ENCODE peak calls at places on chromosome 5, in five cellular contexts. P, X, M, K and L are unnamed samples.

GRCh38 chr5:79229357-79230174 is 6.4 kb upstream of the JMY start:
- DNase-seq in P (peak), X (no peak), M (no peak), K (no peak), L (no peak)

GRCh38 chr5:134965271-134965825 is 2.4 kb upstream of the CATSPER3 start:
- DNase-seq in P (no peak), X (peak), M (no peak), K (no peak), L (no peak)

GRCh38 chr5:141992349-141992963 is 20.4 kb downstream of the GNPDA1 start:
- DNase-seq in P (peak), X (peak), M (peak), K (no peak), L (peak)

GRCh38 chr5:146340260-146341081 is 1.8 kb downstream of the POU4F3 start:
- DNase-seq in P (peak), X (peak), M (peak), K (no peak), L (peak)

GRCh38 chr5:93787598-93787997 is 46.2 kb upstream of the POU5F2 start:
- DNase-seq in P (no peak), X (no peak), M (no peak), K (no peak), L (no peak)

GRCh38 chr5:77852068-77852513 is 76.0 kb upstream of the TBCA start:
- DNase-seq in P (no peak), X (peak), M (no peak), K (no peak), L (no peak)

GRCh38 chr5:36070687-36071571 is 4.2 kb upstream of the UGT3A2 start:
- DNase-seq in P (no peak), X (peak), M (no peak), K (no peak), L (no peak)

GRCh38 chr5:44389410-44389879 is at the start of gene FGF10:
- DNase-seq in P (no peak), X (no peak), M (no peak), K (no peak), L (no peak)

GRCh38 chr5:107653685-107654084 is 17.1 kb downstream of the EFNA5 start:
- DNase-seq in P (no peak), X (no peak), M (no peak), K (no peak), L (no peak)

GRCh38 chr5:138900281-138900965 is 25.3 kb upstream of the LRRTM2 start:
- DNase-seq in P (peak), X (peak), M (no peak), K (no peak), L (no peak)

GRCh38 chr5:99922386-99922785 is 612.8 kb upstream of the FAM174A start:
- DNase-seq in P (no peak), X (no peak), M (no peak), K (no peak), L (no peak)

GRCh38 chr5:179875741-179876667 is 17.4 kb upstream of the MRNIP start:
- DNase-seq in P (no peak), X (no peak), M (no peak), K (no peak), L (no peak)

GRCh38 chr5:154683101-154683757 is 71.9 kb upstream of the LARP1 start:
- DNase-seq in P (no peak), X (no peak), M (peak), K (no peak), L (no peak)

GRCh38 chr5:157160001-157160400 is 6.1 kb downstream of the GARIN3 start:
- DNase-seq in P (no peak), X (no peak), M (no peak), K (peak), L (no peak)

GRCh38 chr5:55036477-55036876 is 12.4 kb downstream of the GZMK start:
- DNase-seq in P (no peak), X (peak), M (no peak), K (no peak), L (no peak)

GRCh38 chr5:107381189-107381856 is 289.4 kb downstream of the EFNA5 start:
- DNase-seq in P (peak), X (peak), M (no peak), K (peak), L (no peak)

GRCh38 chr5:1040571-1040970 is 32.0 kb downstream of the NKD2 start:
- DNase-seq in P (no peak), X (no peak), M (no peak), K (no peak), L (no peak)

GRCh38 chr5:151002681-151003502 is 17.5 kb upstream of the GPX3 start:
- DNase-seq in P (no peak), X (no peak), M (no peak), K (no peak), L (no peak)

GRCh38 chr5:135880278-135880677 is 15.4 kb downstream of the IL9 start:
- DNase-seq in P (no peak), X (peak), M (peak), K (no peak), L (no peak)

GRCh38 chr5:35644543-35644942 is 26.9 kb downstream of the SPEF2 start:
- DNase-seq in P (no peak), X (peak), M (peak), K (no peak), L (no peak)

GRCh38 chr5:88150747-88151146 is 117.9 kb downstream of the TMEM161B start:
- DNase-seq in P (no peak), X (no peak), M (no peak), K (no peak), L (no peak)

GRCh38 chr5:89421035-89421434 is 538.1 kb upstream of the MEF2C start:
- DNase-seq in P (no peak), X (peak), M (no peak), K (no peak), L (no peak)

GRCh38 chr5:39755986-39756385 is 331.2 kb upstream of the DAB2 start:
- DNase-seq in P (peak), X (peak), M (no peak), K (no peak), L (no peak)

GRCh38 chr5:78654386-78654785 is 5.8 kb upstream of the LHFPL2 start:
- DNase-seq in P (no peak), X (no peak), M (no peak), K (no peak), L (no peak)

GRCh38 chr5:321233-321725 is at the start of gene AHRR:
- DNase-seq in P (peak), X (peak), M (no peak), K (peak), L (no peak)

GRCh38 chr5:128782446-128782845 is 182.8 kb upstream of the SLC27A6 start:
- DNase-seq in P (peak), X (peak), M (no peak), K (no peak), L (no peak)

GRCh38 chr5:142186821-142187594 is 78.4 kb downstream of the NDFIP1 start:
- DNase-seq in P (no peak), X (peak), M (no peak), K (no peak), L (no peak)

GRCh38 chr5:167763772-167764171 is 527.7 kb upstream of the WWC1 start:
- DNase-seq in P (no peak), X (no peak), M (no peak), K (no peak), L (no peak)

GRCh38 chr5:168782172-168782571 is 203.0 kb upstream of the PANK3 start:
- DNase-seq in P (no peak), X (no peak), M (no peak), K (no peak), L (no peak)

GRCh38 chr5:176658817-176659216 is 11.5 kb downstream of the TSPAN17 start:
- DNase-seq in P (peak), X (peak), M (no peak), K (no peak), L (no peak)

GRCh38 chr5:98414938-98415337 is 358.5 kb upstream of the RGMB start:
- DNase-seq in P (peak), X (peak), M (no peak), K (no peak), L (no peak)

GRCh38 chr5:174183701-174184100 is 138.2 kb downstream of the NSG2 start:
- DNase-seq in P (no peak), X (no peak), M (no peak), K (no peak), L (no peak)

GRCh38 chr5:2415678-2416077 is 335.8 kb downstream of the IRX2 start:
- DNase-seq in P (no peak), X (no peak), M (no peak), K (no peak), L (no peak)

GRCh38 chr5:176629853-176630680 is at the start of the genes EIF4E1B and SNCB:
- DNase-seq in P (peak), X (peak), M (peak), K (no peak), L (no peak)

GRCh38 chr5:9439651-9440292 is 106.1 kb downstream of the SEMA5A start:
- DNase-seq in P (no peak), X (peak), M (no peak), K (no peak), L (no peak)

GRCh38 chr5:141637693-141638419 is 1.1 kb downstream of the RELL2 start:
- DNase-seq in P (peak), X (peak), M (peak), K (no peak), L (no peak)

GRCh38 chr5:154311362-154311761 is 120.8 kb downstream of the GALNT10 start:
- DNase-seq in P (no peak), X (peak), M (no peak), K (no peak), L (no peak)

GRCh38 chr5:73596705-73597328 is 29.2 kb upstream of the ARHGEF28 start:
- DNase-seq in P (peak), X (peak), M (peak), K (no peak), L (no peak)

GRCh38 chr5:115079934-115080623 is 89.6 kb downstream of the TRIM36 start:
- DNase-seq in P (peak), X (no peak), M (no peak), K (no peak), L (no peak)

GRCh38 chr5:38316544-38317224 is 58.3 kb downstream of the EGFLAM start:
- DNase-seq in P (no peak), X (peak), M (no peak), K (peak), L (no peak)

GRCh38 chr5:110040178-110040577 is 350.5 kb downstream of the MAN2A1 start:
- DNase-seq in P (no peak), X (peak), M (no peak), K (no peak), L (no peak)
- TF ChIP-seq CTCF in P (peak), X (peak), M (peak), K (no peak), L (no peak)

GRCh38 chr5:103375356-103375755 is 116.8 kb downstream of the MACIR start:
- DNase-seq in P (peak), X (peak), M (no peak), K (no peak), L (no peak)
- TF ChIP-seq CTCF in P (peak), X (peak), M (peak), K (no peak), L (no peak)

GRCh38 chr5:158756873-158757272 is 342.8 kb downstream of the EBF1 start:
- DNase-seq in P (no peak), X (no peak), M (peak), K (no peak), L (no peak)
- TF ChIP-seq CTCF in P (peak), X (peak), M (peak), K (peak), L (no peak)

GRCh38 chr5:80937591-80937990 is 22.6 kb upstream of the RASGRF2 start:
- DNase-seq in P (peak), X (no peak), M (no peak), K (no peak), L (no peak)

GRCh38 chr5:80931423-80931822 is 28.7 kb upstream of the RASGRF2 start:
- DNase-seq in P (no peak), X (no peak), M (no peak), K (no peak), L (no peak)

GRCh38 chr5:80934751-80935150 is 25.4 kb upstream of the RASGRF2 start:
- DNase-seq in P (no peak), X (no peak), M (no peak), K (no peak), L (no peak)

GRCh38 chr5:80933061-80933460 is 27.1 kb upstream of the RASGRF2 start:
- DNase-seq in P (peak), X (no peak), M (no peak), K (no peak), L (no peak)

GRCh38 chr5:80935811-80936385 is 24.3 kb upstream of the RASGRF2 start:
- DNase-seq in P (no peak), X (no peak), M (no peak), K (no peak), L (no peak)
- TF ChIP-seq CTCF in P (peak), X (peak), M (peak), K (no peak), L (no peak)

GRCh38 chr5:32174011-32174866 is at the start of gene GOLPH3:
- DNase-seq in P (peak), X (peak), M (peak), K (peak), L (peak)
- TF ChIP-seq CTCF in P (peak), X (peak), M (no peak), K (no peak), L (no peak)

DNA sequence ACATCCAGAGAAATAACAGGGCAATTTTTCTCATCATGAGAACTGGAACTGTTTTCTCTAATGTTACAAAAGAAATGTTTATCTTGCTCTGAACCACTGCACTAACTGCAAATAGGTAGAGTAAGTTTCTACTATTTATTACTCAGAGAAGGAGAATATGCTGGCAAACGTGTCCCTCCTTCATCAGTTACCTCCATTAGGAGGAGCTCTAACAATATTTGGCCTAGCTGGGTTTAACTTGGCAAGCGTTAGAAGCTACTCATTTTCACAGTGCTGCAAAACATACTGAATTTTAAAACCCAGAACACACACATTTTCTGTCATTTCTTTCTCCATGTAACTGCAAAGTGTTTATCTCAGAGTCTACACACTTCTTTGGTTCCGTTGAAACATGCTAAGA is 101.0 kb upstream of the GABRG2 start:
- DNase-seq in P (no peak), X (no peak), M (peak), K (no peak), L (no peak)
- TF ChIP-seq CTCF in P (no peak), X (no peak), M (peak), K (peak), L (no peak)

GRCh38 chr5:67090593-67090992 is 106.0 kb downstream of the CD180 start:
- DNase-seq in P (no peak), X (no peak), M (no peak), K (no peak), L (no peak)

GRCh38 chr5:67094476-67095300 is 101.9 kb downstream of the CD180 start:
- DNase-seq in P (peak), X (peak), M (no peak), K (no peak), L (no peak)

GRCh38 chr5:67090040-67090439 is 106.6 kb downstream of the CD180 start:
- DNase-seq in P (no peak), X (no peak), M (no peak), K (no peak), L (no peak)

GRCh38 chr5:67093259-67093658 is 103.3 kb downstream of the CD180 start:
- DNase-seq in P (no peak), X (peak), M (no peak), K (no peak), L (no peak)

DNA sequence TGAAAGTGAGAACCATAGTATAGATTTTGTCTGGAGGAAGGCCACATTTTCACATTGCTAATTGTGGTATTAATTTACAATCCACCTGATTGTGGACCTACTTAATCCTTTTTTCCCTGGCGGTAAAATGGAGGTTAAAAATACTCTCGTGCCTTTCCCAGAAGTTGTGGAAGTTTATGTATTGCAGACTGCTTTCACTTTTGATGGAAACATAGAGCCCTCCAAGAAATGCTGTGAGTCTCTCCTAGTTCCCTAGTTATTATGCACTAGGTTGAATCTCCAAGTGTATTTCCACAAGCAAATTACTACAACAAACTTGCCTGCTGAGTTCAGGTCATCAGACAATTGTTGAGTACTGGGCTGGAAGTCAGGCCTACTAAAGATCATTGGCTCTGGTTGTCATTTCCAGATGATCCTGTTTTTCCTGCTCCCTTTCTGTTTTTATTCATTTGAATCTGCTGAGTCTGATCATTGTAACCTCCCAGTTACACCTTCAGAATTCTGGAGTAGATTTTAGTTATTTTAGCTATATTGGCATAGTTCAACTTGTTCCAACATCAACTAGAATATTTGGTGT is 104.1 kb downstream of the CD180 start:
- DNase-seq in P (no peak), X (peak), M (no peak), K (no peak), L (no peak)
- TF ChIP-seq CTCF in P (no peak), X (no peak), M (no peak), K (no peak), L (no peak)

DNA sequence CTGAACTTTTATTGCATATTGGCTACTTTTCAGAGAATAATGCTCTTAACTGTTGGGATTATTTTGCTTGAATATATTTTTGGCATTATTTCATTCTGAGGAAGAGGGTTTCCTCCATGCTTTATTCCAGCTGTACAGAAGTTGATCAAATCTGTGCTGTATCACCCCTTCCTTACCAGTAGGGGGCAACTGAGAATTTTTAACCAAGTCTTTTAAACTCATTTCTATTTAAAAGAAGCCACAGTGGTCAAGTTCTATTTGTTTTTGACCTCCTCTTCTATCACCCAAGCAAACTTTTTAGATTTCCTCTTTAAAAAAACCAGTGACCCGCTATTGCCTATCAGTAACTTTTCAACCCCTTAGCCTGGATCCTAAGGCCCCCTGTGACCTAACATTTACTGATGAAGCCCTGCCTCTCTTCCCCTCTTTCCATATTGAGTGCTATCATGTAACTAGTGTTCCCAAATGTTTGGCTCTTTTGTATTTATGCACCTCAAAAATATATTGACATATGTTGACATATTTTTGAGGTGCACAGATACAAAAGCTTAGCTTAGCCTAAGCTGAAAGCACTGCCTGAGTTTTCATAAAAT is 80.6 kb downstream of the FBXO4 start:
- DNase-seq in P (no peak), X (peak), M (peak), K (no peak), L (no peak)
- TF ChIP-seq CTCF in P (peak), X (peak), M (peak), K (peak), L (no peak)

DNA sequence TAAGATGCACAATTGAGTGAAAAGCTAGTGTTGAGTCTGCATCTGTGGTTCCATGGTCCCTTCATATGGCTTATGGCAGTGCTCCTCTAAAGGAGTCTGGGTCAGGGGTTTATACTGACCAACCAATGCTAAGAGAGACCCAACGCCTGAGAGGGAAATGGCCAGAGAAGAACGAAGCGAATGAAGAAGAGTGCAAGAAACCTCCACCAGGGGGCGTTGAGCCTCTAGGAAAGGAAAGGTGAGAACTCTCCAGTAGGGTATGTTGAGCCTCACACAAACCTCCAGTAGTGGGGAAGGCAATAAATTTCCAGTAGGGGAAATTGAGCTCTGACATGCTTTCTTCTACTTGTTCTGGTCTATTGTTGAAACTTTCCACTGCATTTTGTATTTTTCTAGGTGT is 470.6 kb downstream of the PRDM9 start:
- DNase-seq in P (no peak), X (no peak), M (peak), K (no peak), L (no peak)
- TF ChIP-seq CTCF in P (peak), X (peak), M (peak), K (peak), L (no peak)